ENCODE peak calls at places on chromosomes 13 and 19, in ten cellular contexts. R, C, U, V, L, N, H, S, A and T are unnamed samples.

GRCh38 chr19:16371540-16371986 is 46.9 kb downstream of the KLF2 start:
- DNase-seq in R (no peak), C (no peak), U (no peak), V (peak), L (peak), N (no peak), H (peak), S (no peak), A (peak), T (no peak)

GRCh38 chr13:41631296-41631965 is 174.1 kb downstream of the RGCC start:
- DNase-seq in R (no peak), C (no peak), U (no peak), V (no peak), L (no peak), N (no peak), H (no peak), S (no peak), A (no peak), T (no peak)

GRCh38 chr19:44356383-44357111 is at the start of gene ZNF112:
- DNase-seq in R (peak), C (peak), U (peak), V (no peak), L (no peak), N (peak), H (no peak), S (peak), A (no peak), T (peak)

GRCh38 chr19:45168767-45169351 is 8.1 kb upstream of the NKPD1 start:
- DNase-seq in R (peak), C (no peak), U (no peak), V (no peak), L (no peak), N (no peak), H (no peak), S (no peak), A (no peak), T (no peak)

GRCh38 chr13:32426981-32427851 is 714 bp downstream of the N4BP2L1 start:
- DNase-seq in R (no peak), C (no peak), U (peak), V (peak), L (peak), N (peak), H (no peak), S (peak), A (no peak), T (peak)

GRCh38 chr13:102141625-102142472 is 260.0 kb downstream of the FGF14 start:
- DNase-seq in R (no peak), C (no peak), U (no peak), V (no peak), L (no peak), N (peak), H (no peak), S (no peak), A (no peak), T (no peak)

GRCh38 chr13:99151516-99151915 is 49.1 kb upstream of the UBAC2 start:
- DNase-seq in R (no peak), C (peak), U (peak), V (no peak), L (no peak), N (no peak), H (no peak), S (no peak), A (no peak), T (no peak)

GRCh38 chr19:12646551-12646950 is 20.0 kb downstream of the MAN2B1 start:
- DNase-seq in R (no peak), C (no peak), U (no peak), V (no peak), L (no peak), N (no peak), H (no peak), S (no peak), A (no peak), T (no peak)

GRCh38 chr13:59531571-59532091 is 632.1 kb downstream of the DIAPH3 start:
- DNase-seq in R (peak), C (peak), U (peak), V (no peak), L (no peak), N (peak), H (no peak), S (peak), A (no peak), T (peak)